ENCODE peak calls at places on chromosomes 12 and 14, in ten cellular contexts. K is breast epithelium, T is GM23338, A is stomach, O is HL-60, R is upper lobe of left lung, D is vagina, B is spleen, M is transverse colon, X is sigmoid colon. P is an unnamed sample.

GRCh38 chr12:51970904-51971646 is 19.6 kb downstream of the ACVR1B start:
- DNase-seq in A (no peak), X (no peak), K (no peak), D (no peak), T (peak; percentile 87), M (peak; percentile 24), R (no peak), B (no peak), O (no peak), P (no peak)

GRCh38 chr12:94184995-94185711 is 36.8 kb downstream of the PLXNC1 start:
- DNase-seq in D (no peak), O (no peak), K (no peak), B (no peak), T (no peak), X (no peak), R (no peak), M (no peak), A (no peak), P (no peak)

GRCh38 chr12:51855586-51856428 is 7.3 kb upstream of the FIGNL2 start:
- DNase-seq in M (no peak), A (no peak), O (no peak), X (no peak), K (no peak), D (no peak), T (peak; percentile 97), B (no peak), R (no peak), P (no peak)

GRCh38 chr14:50594577-50595316 is 34.8 kb downstream of the ATL1 start:
- DNase-seq in X (no peak), A (no peak), D (no peak), K (no peak), B (no peak), T (peak; percentile 13), O (no peak), R (no peak), M (no peak), P (no peak)

GRCh38 chr12:122275459-122275858 is 9.2 kb upstream of the VPS33A start:
- DNase-seq in M (no peak), A (no peak), B (no peak), K (no peak), X (no peak), T (no peak), R (no peak), D (no peak), O (no peak), P (no peak)

GRCh38 chr12:32501835-32502333 is 102.5 kb downstream of the FGD4 start:
- DNase-seq in B (no peak), O (no peak), T (peak; percentile 96), A (peak; percentile 75), X (no peak), K (no peak), M (no peak), R (no peak), D (peak; percentile 89), P (no peak)

GRCh38 chr14:91317381-91318313 is 73.1 kb upstream of the GPR68 start:
- DNase-seq in M (peak; percentile 87), T (no peak), X (peak; percentile 72), B (peak; percentile 97), K (peak; percentile 76), D (no peak), O (peak; percentile 94), R (peak; percentile 83), A (peak; percentile 83), P (peak; percentile 81)

GRCh38 chr12:88570103-88570502 is 10.2 kb downstream of the KITLG start:
- DNase-seq in D (no peak), R (no peak), X (no peak), T (no peak), K (no peak), M (no peak), B (no peak), O (no peak), A (no peak), P (no peak)

GRCh38 chr14:104287301-104288009 is 149.1 kb downstream of the KIF26A start:
- DNase-seq in T (no peak), B (peak; percentile 59), X (peak; percentile 50), M (no peak), R (no peak), A (no peak), O (no peak), K (peak; percentile 15), D (no peak), P (no peak)

GRCh38 chr12:10941916-10942607 is 3.0 kb upstream of the TAS2R14 start:
- DNase-seq in R (no peak), A (no peak), D (no peak), K (no peak), T (peak; percentile 34), M (no peak), X (no peak), B (peak; percentile 60), O (peak; percentile 7), P (no peak)

GRCh38 chr14:64324461-64325255 is 30.5 kb upstream of the ESR2 start:
- DNase-seq in K (no peak), O (no peak), A (no peak), R (no peak), D (no peak), T (no peak), B (no peak), M (no peak), X (no peak), P (no peak)

GRCh38 chr12:70719672-70720420 is 82.6 kb upstream of the PTPRB start:
- DNase-seq in M (no peak), D (no peak), R (no peak), A (no peak), T (peak; percentile 75), O (peak; percentile 3), K (no peak), X (peak; percentile 66), B (peak; percentile 79), P (peak; percentile 18)

GRCh38 chr12:82565982-82566381 is 120.7 kb upstream of the TMTC2 start:
- DNase-seq in A (no peak), K (no peak), X (no peak), R (no peak), B (no peak), M (no peak), D (no peak), O (no peak), T (no peak), P (no peak)

DNA sequence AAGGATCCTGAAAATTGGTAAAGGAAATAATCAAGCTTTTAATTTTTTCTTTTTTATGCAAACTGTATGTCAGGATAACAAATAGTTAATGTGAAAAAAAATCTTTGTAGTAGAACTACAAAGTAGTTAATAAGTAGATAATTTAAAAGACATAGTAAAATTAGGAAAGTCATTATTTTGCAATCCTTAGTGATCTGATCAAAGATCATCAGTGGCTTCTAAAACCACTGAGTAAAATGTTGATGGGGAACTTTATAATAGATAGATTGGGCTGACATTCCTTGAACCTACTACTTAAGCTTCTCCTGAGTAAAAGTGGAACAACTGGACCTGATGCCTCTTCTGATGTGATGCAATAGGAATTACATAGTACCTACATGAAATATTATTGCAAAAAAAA is 119.0 kb upstream of the TMTC2 start:
- DNase-seq in T (no peak), B (no peak), R (no peak), A (no peak), X (no peak), K (no peak), O (no peak), D (no peak), M (no peak), P (no peak)
- TF ChIP-seq CTCF in T (no peak), B (no peak), R (no peak), A (no peak), X (no peak), K (no peak), O (no peak), D (no peak), M (no peak), P (no peak)

GRCh38 chr14:75069021-75069810 is at the start of gene ZC2HC1C:
- DNase-seq in T (peak; percentile 97), D (peak; percentile 96), O (peak; percentile 28), K (peak; percentile 96), B (peak; percentile 92), R (peak; percentile 96), M (peak; percentile 97), A (peak; percentile 97), X (peak; percentile 98), P (peak; percentile 88)
- TF ChIP-seq POLR2AphosphoS5 in T (peak; percentile 85), D (peak; percentile 93), O (no peak), K (peak; percentile 79), B (peak; percentile 74), R (peak; percentile 64), M (peak; percentile 51), A (peak; percentile 68), X (peak; percentile 89), P (peak; percentile 87)

DNA sequence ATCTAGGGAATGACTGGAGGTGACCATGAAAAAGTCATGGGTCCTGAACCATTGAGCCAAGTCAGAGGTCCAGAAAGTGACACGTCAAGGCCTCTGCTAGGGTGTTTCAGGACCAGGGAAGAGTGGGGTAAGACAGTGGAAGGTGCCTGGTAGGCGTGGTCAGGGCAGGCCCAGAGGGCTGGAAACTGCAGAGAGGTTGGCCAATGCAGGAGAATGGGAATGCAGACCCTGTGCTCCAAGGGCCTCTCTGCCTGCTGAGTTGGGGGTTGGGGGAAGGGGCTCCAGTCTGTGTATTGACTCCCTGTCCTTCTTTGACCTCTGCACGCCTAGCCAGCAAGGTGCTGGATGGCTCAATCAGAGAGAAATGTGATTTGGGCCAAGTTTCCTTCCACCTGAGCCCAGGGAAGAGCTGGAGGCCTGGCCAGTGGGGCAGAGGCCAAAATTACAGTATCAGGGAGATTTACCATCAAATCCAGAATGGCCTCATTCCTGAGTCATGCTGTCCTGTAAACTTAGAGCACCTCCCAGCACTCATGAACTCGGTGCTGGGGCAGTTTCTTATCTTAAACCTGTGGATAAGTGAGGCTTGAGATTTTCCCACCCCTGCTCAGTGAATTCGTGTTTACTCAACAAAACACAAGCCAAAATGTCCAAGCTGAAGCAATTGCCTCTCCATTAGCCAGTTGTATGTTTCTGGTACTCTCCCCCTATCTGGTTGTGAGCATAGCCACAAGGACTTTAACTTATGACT is 24.4 kb downstream of the IRF2BPL start:
- DNase-seq in B (no peak), X (no peak), T (no peak), M (no peak), O (no peak), D (no peak), K (no peak), A (peak; percentile 70), R (peak; percentile 80), P (no peak)
- TF ChIP-seq CTCF in B (no peak), X (no peak), T (no peak), M (no peak), O (no peak), D (no peak), K (no peak), A (no peak), R (no peak), P (no peak)

DNA sequence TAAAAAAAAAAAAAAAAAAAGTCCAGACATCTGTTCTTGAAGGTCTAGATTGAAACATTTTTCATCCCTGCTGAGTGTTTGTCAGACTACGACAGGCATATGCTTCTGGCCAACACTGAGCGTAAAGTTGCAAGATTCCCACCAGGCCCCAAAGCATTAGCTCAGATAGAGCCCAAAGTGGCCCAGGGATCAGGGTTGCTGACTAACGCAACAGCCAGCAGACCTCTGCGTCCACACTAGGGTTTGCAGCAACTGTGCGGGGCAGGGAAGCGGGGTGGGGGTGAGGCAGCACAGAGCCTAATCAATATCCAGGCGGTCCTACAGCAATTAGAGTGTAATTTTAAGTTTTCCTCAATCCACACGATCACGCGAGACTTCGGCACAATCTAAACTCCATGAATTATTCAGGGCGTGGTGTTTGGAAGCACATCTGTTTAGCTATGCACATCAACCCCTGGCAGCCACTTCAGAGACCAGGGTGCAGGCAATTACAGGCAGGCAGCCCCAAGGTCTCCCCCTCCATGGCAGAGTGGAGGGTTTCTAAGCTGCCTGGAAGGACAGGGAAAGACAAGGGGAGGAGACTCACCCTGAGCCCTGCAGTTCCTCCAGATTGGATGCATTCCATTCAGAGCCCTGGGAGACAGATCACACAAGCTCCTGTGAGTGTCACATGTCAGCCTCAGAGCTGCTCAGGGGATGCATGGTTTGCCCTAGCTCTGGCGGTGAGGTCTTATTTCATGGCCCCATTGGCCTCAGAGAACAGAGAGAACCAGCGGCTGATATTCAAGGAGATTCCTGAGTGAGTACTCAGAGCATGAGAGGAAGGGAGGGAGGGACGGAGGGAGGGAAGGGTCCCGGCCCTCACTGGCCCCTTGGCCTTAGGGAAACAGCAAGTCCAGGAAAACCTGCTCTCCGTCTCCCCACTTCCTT is 55.4 kb downstream of the SSH1 start:
- DNase-seq in T (peak; percentile 93), X (peak; percentile 89), A (no peak), B (peak; percentile 65), K (no peak), D (no peak), M (peak; percentile 27), R (no peak), O (no peak), P (no peak)
- TF ChIP-seq POLR2AphosphoS5 in T (no peak), X (peak; percentile 53), A (no peak), B (no peak), K (no peak), D (no peak), M (peak; percentile 43), R (no peak), O (no peak), P (peak; percentile 7)

P was measured in prostate gland.